ENCODE peak calls at places on chromosomes 5 and 9, in four cellular contexts. T, S, I and C are unnamed samples.
A peak's percentile ranks its signal among the peaks of the same experiment; 100 is the strongest.

GRCh38 chr9:83392228-83392627 is 146.0 kb downstream of the FRMD3 start:
- DNase-seq in I (no peak), T (no peak), S (no peak), C (no peak)

GRCh38 chr9:93634311-93635185 is 58.2 kb downstream of the PHF2 start:
- DNase-seq in T (no peak), I (no peak), S (peak; percentile 40), C (no peak)

GRCh38 chr5:173670130-173670591 is 53.7 kb upstream of the BOD1 start:
- DNase-seq in T (no peak), S (no peak), I (peak; percentile 39), C (peak; percentile 29)

GRCh38 chr5:14908195-14908594 is 36.6 kb upstream of the ANKH start:
- DNase-seq in I (no peak), T (no peak), S (no peak), C (peak; percentile 23)

GRCh38 chr5:138611295-138612220 is 36.4 kb upstream of the HSPA9 start:
- DNase-seq in I (peak; percentile 74), S (peak; percentile 54), T (peak; percentile 62), C (no peak)

GRCh38 chr5:19739691-19740090 is 248.3 kb downstream of the CDH18 start:
- DNase-seq in T (no peak), S (no peak), I (no peak), C (no peak)

GRCh38 chr5:168879929-168880328 is 300.8 kb upstream of the PANK3 start:
- DNase-seq in T (no peak), S (no peak), I (no peak), C (no peak)

GRCh38 chr5:126339215-126339805 is 83.9 kb upstream of the GRAMD2B start:
- DNase-seq in S (no peak), T (peak; percentile 58), I (no peak), C (peak; percentile 75)

GRCh38 chr5:3351581-3352442 is 243.8 kb upstream of the IRX1 start:
- DNase-seq in S (no peak), I (peak; percentile 12), T (peak; percentile 2), C (no peak)

GRCh38 chr9:93673271-93673843 is 97.0 kb downstream of the PHF2 start:
- DNase-seq in S (peak; percentile 37), T (no peak), I (peak; percentile 18), C (no peak)

GRCh38 chr9:2674141-2674824 is 43.0 kb upstream of the KCNV2 start:
- DNase-seq in I (no peak), T (no peak), S (no peak), C (no peak)

GRCh38 chr9:15182003-15182695 is 124.9 kb downstream of the TTC39B start:
- DNase-seq in S (no peak), I (no peak), T (no peak), C (no peak)

GRCh38 chr5:112245616-112246015 is 173.5 kb downstream of the EPB41L4A start:
- DNase-seq in I (peak; percentile 40), T (peak; percentile 69), S (no peak), C (no peak)

GRCh38 chr9:87725900-87726709 is at the start of gene CTSL:
- DNase-seq in I (peak; percentile 95), T (peak; percentile 93), S (peak; percentile 93), C (peak; percentile 76)

GRCh38 chr5:162227075-162227474 is 159.5 kb downstream of the GABRG2 start:
- DNase-seq in T (peak; percentile 76), I (peak; percentile 36), S (no peak), C (no peak)

GRCh38 chr9:35882265-35882848 is 12.2 kb upstream of the OR13J1 start:
- DNase-seq in I (peak; percentile 80), T (peak; percentile 77), S (peak; percentile 91), C (peak; percentile 71)

GRCh38 chr5:148607406-148607805 is 46.9 kb downstream of the HTR4 start:
- DNase-seq in T (no peak), I (no peak), S (no peak), C (no peak)

GRCh38 chr9:112341741-112342140 is 8.3 kb upstream of the PTBP3 start:
- DNase-seq in S (no peak), T (peak; percentile 97), I (no peak), C (peak; percentile 37)

GRCh38 chr9:113677057-113677456 is 199.1 kb upstream of the ZNF618 start:
- DNase-seq in T (no peak), I (no peak), S (no peak), C (no peak)

GRCh38 chr9:89661391-89661949 is 56.7 kb downstream of the GADD45G start:
- DNase-seq in S (no peak), I (no peak), T (no peak), C (no peak)

GRCh38 chr5:179841621-179842020 is 17.0 kb downstream of the MRNIP start:
- DNase-seq in S (no peak), T (no peak), I (no peak), C (no peak)

GRCh38 chr9:2838356-2838983 is 5.4 kb downstream of the PUM3 start:
- DNase-seq in T (no peak), S (no peak), I (no peak), C (peak; percentile 17)

GRCh38 chr9:37650873-37651768 is at the start of gene FRMPD1:
- DNase-seq in S (peak; percentile 82), I (peak; percentile 75), T (peak; percentile 70), C (peak; percentile 14)

GRCh38 chr9:37220971-37221370 is 100.6 kb downstream of the ZCCHC7 start:
- DNase-seq in T (peak; percentile 27), I (no peak), S (no peak), C (peak; percentile 46)

GRCh38 chr9:84411647-84412267 is 71.2 kb upstream of the SLC28A3 start:
- DNase-seq in T (no peak), S (no peak), I (no peak), C (no peak)
- H3K18ac ChIP-seq in T (no peak overlapping the region), S (no peak overlapping the region), I (no peak overlapping the region), C (no peak overlapping the region)

DNA sequence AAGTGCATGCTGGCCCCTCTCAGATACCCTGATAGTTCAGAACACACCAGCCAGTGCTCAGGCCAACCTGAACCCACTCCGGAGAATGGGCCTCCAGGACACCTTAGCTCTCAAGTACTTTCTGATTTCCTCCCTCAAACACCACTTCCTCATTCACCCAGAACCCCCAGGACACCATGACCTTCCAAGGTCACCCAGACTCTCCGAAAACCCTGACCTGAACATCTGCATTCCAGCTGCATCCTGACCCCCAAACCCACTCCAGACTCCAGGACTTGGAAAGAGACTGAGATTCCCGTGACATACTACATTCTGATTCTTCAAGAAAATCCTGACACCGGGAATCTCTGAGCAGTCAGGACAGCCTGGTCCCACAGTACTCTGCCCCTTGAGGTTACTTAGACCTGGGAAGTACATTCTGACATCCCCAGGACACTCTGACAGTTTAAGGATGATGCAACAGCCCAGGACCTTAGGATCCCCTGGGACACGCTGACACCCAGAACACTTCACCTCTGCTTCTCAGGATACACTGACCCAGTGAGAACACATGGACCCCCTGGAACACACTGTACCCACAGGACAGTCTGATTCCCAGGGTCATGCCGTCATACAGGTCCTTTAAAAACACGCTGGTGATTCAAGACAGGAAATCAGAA is 747 bp upstream of the PROP1 start:
- DNase-seq in T (no peak), S (no peak), I (no peak), C (no peak)
- H4K5ac ChIP-seq in T (no peak overlapping the region), S (no peak overlapping the region), I (no peak overlapping the region), C (no peak overlapping the region)

GRCh38 chr5:78359831-78360673 is at the start of gene SCAMP1:
- DNase-seq in S (peak; percentile 99), T (peak; percentile 98), I (peak; percentile 95), C (peak; percentile 92)
- H3K18ac ChIP-seq in S (peak within 1 kb of the TSS; percentile 93), T (peak within 1 kb of the TSS; percentile 62), I (peak within 1 kb of the TSS; percentile 90), C (peak within 1 kb of the TSS; percentile 74)

GRCh38 chr5:144032375-144032774 is 138.1 kb downstream of the YIPF5 start:
- DNase-seq in I (no peak), S (no peak), T (no peak), C (no peak)
- H4K5ac ChIP-seq in I (no peak overlapping the region), S (no peak overlapping the region), T (no peak overlapping the region), C (no peak overlapping the region)

GRCh38 chr9:107636596-107637405 is 147.2 kb upstream of the KLF4 start:
- DNase-seq in S (no peak), I (no peak), T (no peak), C (peak; percentile 33)
- H3K18ac ChIP-seq in S (no peak overlapping the region), I (no peak overlapping the region), T (no peak overlapping the region), C (peak overlapping the region; percentile 35)

GRCh38 chr9:121206516-121207370 is 5.1 kb upstream of the RAB14 start:
- DNase-seq in T (no peak), I (no peak), S (no peak), C (peak; percentile 25)

GRCh38 chr9:121201045-121201737 is 478 bp downstream of the RAB14 start:
- DNase-seq in I (no peak), S (peak; percentile 64), T (peak; percentile 49), C (no peak)

GRCh38 chr9:121201738-121202533 is at the start of gene RAB14:
- DNase-seq in I (peak; percentile 98), T (peak; percentile 98), S (peak; percentile 99), C (peak; percentile 97)

GRCh38 chr9:121204611-121205010 is 2.9 kb upstream of the RAB14 start:
- DNase-seq in T (no peak), I (no peak), S (no peak), C (no peak)

DNA sequence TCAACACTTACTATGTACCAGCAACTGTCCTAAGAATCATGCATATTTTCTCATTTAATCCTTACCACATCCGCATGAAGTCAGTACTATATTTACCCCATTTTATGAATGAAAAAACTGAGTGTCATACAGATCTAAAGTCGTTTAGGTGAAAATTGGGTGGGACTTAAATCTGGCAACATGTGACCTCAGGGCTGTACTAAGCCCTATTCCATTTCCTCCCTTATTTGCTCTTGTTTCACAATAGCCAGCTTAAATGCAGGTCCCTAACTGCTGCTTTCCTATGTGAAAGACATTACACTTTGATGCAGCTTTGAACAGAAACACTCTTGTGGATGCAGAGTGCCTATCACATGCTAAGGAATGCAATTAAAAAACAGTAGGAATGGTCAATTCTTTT is 2.5 kb upstream of the RAB14 start:
- DNase-seq in S (no peak), T (no peak), I (no peak), C (no peak)
- H4K5ac ChIP-seq in S (no peak overlapping the region), T (no peak overlapping the region), I (no peak overlapping the region), C (no peak overlapping the region)

GRCh38 chr5:174733091-174733690 is 8.8 kb downstream of the MSX2 start:
- DNase-seq in I (peak; percentile 60), S (peak; percentile 69), T (peak; percentile 75), C (no peak)
- H3K18ac ChIP-seq in I (no peak overlapping the region), S (no peak overlapping the region), T (peak overlapping the region; percentile 44), C (no peak overlapping the region)

GRCh38 chr5:53463909-53464621 is 16.4 kb upstream of the FST start:
- DNase-seq in T (no peak), S (no peak), I (no peak), C (peak; percentile 21)
- H4K5ac ChIP-seq in T (no peak overlapping the region), S (no peak overlapping the region), I (no peak overlapping the region), C (no peak overlapping the region)

GRCh38 chr9:128117613-128118471 is 9.7 kb downstream of the PTGES2 start:
- DNase-seq in S (peak; percentile 100), I (peak; percentile 96), T (peak; percentile 95), C (peak; percentile 80)
- H3K18ac ChIP-seq in S (no peak overlapping the region), I (no peak overlapping the region), T (no peak overlapping the region), C (no peak overlapping the region)

GRCh38 chr5:109186759-109187158 is 223.0 kb downstream of the PJA2 start:
- DNase-seq in T (no peak), S (no peak), I (no peak), C (no peak)
- H4K5ac ChIP-seq in T (no peak overlapping the region), S (no peak overlapping the region), I (no peak overlapping the region), C (no peak overlapping the region)